ENCODE peak calls at places on chromosome 18, in four cellular contexts. U is colonic mucosa, N is brain microvascular endothelial cell, V is IMR-90. A is an unnamed sample.

GRCh38 chr18:48893061-48893558 is 57.7 kb downstream of the SMAD7 start:
- DNase-seq in U (no peak), N (no peak), V (no peak), A (no peak)

GRCh38 chr18:36376361-36376760 is 78.8 kb downstream of the FHOD3 start:
- DNase-seq in N (peak), V (peak), U (no peak), A (no peak)

GRCh38 chr18:59062643-59063006 is 77.1 kb upstream of the SEC11C start:
- DNase-seq in N (no peak), V (no peak), U (no peak), A (no peak)

GRCh38 chr18:28808373-28808772 is 631.4 kb upstream of the CDH2 start:
- DNase-seq in U (no peak), V (no peak), N (no peak), A (no peak)

GRCh38 chr18:9135081-9135911 is 1.3 kb upstream of the ANKRD12 start:
- DNase-seq in U (no peak), N (no peak), V (no peak), A (no peak)

GRCh38 chr18:74477771-74478170 is 18.4 kb upstream of the CNDP2 start:
- DNase-seq in V (no peak), U (no peak), N (no peak), A (no peak)

GRCh38 chr18:8944871-8945245 is 157.6 kb upstream of the NDUFV2 start:
- DNase-seq in N (no peak), U (no peak), V (no peak), A (no peak)

GRCh38 chr18:9743200-9744016 is 35.3 kb downstream of the RAB31 start:
- DNase-seq in N (peak), V (peak), U (no peak), A (peak)

GRCh38 chr18:48909721-48910120 is 41.0 kb downstream of the SMAD7 start:
- DNase-seq in N (no peak), U (no peak), V (no peak), A (no peak)

GRCh38 chr18:42268186-42268725 is 313.2 kb downstream of the PIK3C3 start:
- DNase-seq in N (no peak), U (no peak), V (no peak), A (no peak)

GRCh38 chr18:46877329-46877987 is 39.8 kb downstream of the PIAS2 start:
- DNase-seq in V (no peak), U (peak), N (no peak), A (no peak)

GRCh38 chr18:47683774-47684173 is 246.7 kb downstream of the SMAD2 start:
- DNase-seq in N (no peak), V (no peak), U (no peak), A (no peak)

GRCh38 chr18:76545433-76546281 is 50.6 kb upstream of the ZNF516 start:
- DNase-seq in N (no peak), V (no peak), U (no peak), A (no peak)

GRCh38 chr18:58754544-58755068 is 83.3 kb downstream of the MALT1 start:
- DNase-seq in U (no peak), V (no peak), N (no peak), A (no peak)

DNA sequence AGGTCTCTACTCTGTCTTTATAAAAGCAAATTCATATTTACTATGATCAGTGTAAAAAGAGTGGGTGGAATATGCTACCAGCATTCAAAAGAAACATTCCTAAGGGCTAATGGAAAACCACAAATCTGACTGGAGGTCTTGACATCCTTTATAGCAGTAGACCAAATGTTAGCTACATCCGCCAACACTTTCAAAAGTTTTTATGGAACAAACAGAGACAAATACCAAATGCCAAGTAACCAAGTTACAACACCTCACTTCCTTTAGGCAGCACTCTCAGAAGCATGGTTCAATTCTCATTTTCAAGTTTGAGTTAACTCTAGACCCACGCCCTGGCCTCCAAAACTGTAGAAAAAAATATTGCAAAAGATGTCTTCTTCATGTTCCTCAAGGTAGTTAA is 78.3 kb upstream of the SETBP1 start:
- DNase-seq in N (peak), V (no peak), U (no peak), A (no peak)
- H3K27ac ChIP-seq in N (no peak), V (no peak), U (no peak), A (no peak)

DNA sequence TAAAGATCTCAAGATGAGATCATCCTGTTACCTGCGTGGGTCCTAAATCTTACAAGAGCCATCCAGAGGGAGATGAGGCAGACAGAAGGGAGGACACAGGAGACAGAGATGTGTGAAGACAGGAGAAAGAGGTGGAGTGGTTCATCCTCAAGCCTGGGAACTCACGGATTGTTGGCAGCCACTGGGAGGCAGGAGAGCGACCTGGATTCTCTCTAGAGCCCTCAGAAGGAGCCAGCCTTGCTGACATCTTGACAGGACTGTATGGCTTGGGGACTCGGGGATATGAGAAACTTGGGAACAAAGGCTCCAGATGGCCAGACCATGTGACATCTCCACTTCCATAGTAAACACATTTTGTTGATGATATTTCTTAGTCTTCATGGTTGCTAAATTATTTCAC is 57.7 kb upstream of the MC2R start:
- DNase-seq in U (no peak), N (no peak), V (no peak), A (no peak)
- H3K4me3 ChIP-seq in U (no peak), N (no peak), V (no peak), A (no peak)

GRCh38 chr18:25352629-25353005 is 651 bp upstream of the ZNF521 start:
- DNase-seq in U (no peak), N (no peak), V (no peak), A (no peak)
- H3K27ac ChIP-seq in U (no peak), N (no peak), V (peak), A (peak)

DNA sequence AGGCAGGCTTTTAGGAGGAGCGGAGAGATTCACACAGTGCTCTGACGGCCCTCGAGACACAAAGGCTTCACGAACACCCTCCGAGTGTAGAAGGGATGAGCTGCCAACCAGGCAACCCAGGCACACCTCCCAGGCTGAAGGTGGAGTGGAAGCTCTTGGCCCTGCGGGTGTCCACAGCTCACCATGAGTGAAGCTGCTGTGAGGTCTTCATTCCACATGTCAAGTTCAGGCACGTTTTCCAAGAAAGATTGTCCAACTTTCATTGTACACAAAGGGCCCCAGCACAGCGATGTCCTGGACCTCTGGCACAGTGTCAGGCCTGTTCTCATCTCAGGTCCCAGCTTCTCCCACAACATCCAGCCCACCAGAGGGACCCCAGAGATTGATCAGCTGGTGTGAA is 13.4 kb downstream of the PARD6G start:
- DNase-seq in V (no peak), U (no peak), N (no peak), A (no peak)
- H3K4me3 ChIP-seq in V (no peak), U (no peak), N (no peak), A (no peak)

GRCh38 chr18:14189858-14190257 is 57.6 kb upstream of the ZNF519 start:
- DNase-seq in U (no peak), V (no peak), N (peak), A (no peak)
- H3K27ac ChIP-seq in U (no peak), V (no peak), N (peak), A (no peak)